ENCODE peak calls at places on chromosomes 6 and 20, in four cellular contexts. K, T, I and P are unnamed samples.

GRCh38 chr6:56699066-56699654 is 56.5 kb upstream of the DST start:
- DNase-seq in K (no peak), T (peak), I (peak), P (no peak)

GRCh38 chr6:13811627-13812358 is 2.6 kb downstream of the MCUR1 start:
- DNase-seq in K (no peak), T (no peak), I (no peak), P (no peak)

GRCh38 chr6:10837009-10837691 is 1.2 kb downstream of the MAK start:
- DNase-seq in K (no peak), T (peak), I (peak), P (no peak)

GRCh38 chr6:151632415-151632987 is 138.7 kb downstream of the CCDC170 start:
- DNase-seq in K (no peak), T (no peak), I (no peak), P (no peak)

GRCh38 chr6:7080311-7080710 is 27.4 kb upstream of the RREB1 start:
- DNase-seq in K (no peak), T (no peak), I (no peak), P (no peak)

GRCh38 chr6:105449756-105450390 is 47.0 kb upstream of the PREP start:
- DNase-seq in K (no peak), T (no peak), I (no peak), P (peak)

GRCh38 chr6:15504040-15504491 is 158.8 kb downstream of the DTNBP1 start:
- DNase-seq in K (no peak), T (no peak), I (no peak), P (no peak)

GRCh38 chr6:30399390-30400058 is 54.6 kb downstream of the RPP21 start:
- DNase-seq in K (no peak), T (no peak), I (peak), P (no peak)

GRCh38 chr6:160035241-160035640 is 66.4 kb downstream of the IGF2R start:
- DNase-seq in K (no peak), T (no peak), I (no peak), P (no peak)

GRCh38 chr6:109379706-109380105 is 2.6 kb downstream of the CD164 start:
- DNase-seq in K (no peak), T (peak), I (peak), P (peak)

GRCh38 chr6:108350528-108350927 is 55.7 kb downstream of the AFG1L start:
- DNase-seq in K (no peak), T (no peak), I (no peak), P (no peak)

GRCh38 chr6:111605100-111605748 is 454 bp downstream of the TRAF3IP2 start:
- DNase-seq in K (peak), T (peak), I (peak), P (peak)

GRCh38 chr6:33156561-33156960 is 35.7 kb downstream of the COL11A2 start:
- DNase-seq in K (no peak), T (no peak), I (no peak), P (no peak)

GRCh38 chr6:329888-330691 is 37.8 kb downstream of the DUSP22 start:
- DNase-seq in K (no peak), T (no peak), I (no peak), P (no peak)

GRCh38 chr20:51494241-51495110 is 48.0 kb downstream of the NFATC2 start:
- DNase-seq in K (no peak), T (no peak), I (no peak), P (no peak)

GRCh38 chr6:51398064-51398740 is 579.5 kb downstream of the TFAP2B start:
- DNase-seq in K (no peak), T (no peak), I (no peak), P (no peak)

GRCh38 chr6:47042238-47042843 is at the start of gene ADGRF1:
- DNase-seq in K (no peak), T (no peak), I (no peak), P (peak)

GRCh38 chr20:388034-388994 is 7.8 kb downstream of the TRIB3 start:
- DNase-seq in K (no peak), T (no peak), I (no peak), P (no peak)

GRCh38 chr6:160750276-160750689 is 48.2 kb downstream of the PLG start:
- DNase-seq in K (no peak), T (no peak), I (no peak), P (peak)

GRCh38 chr6:157123245-157123644 is 200.1 kb downstream of the TMEM242 start:
- DNase-seq in K (no peak), T (no peak), I (no peak), P (no peak)

GRCh38 chr6:32126880-32127279 is 1.2 kb downstream of the ATF6B start:
- DNase-seq in K (no peak), T (no peak), I (no peak), P (no peak)

GRCh38 chr6:138028893-138029292 is 78.3 kb downstream of the PERP start:
- DNase-seq in K (no peak), T (no peak), I (no peak), P (no peak)

GRCh38 chr6:157491571-157492232 is 110.7 kb downstream of the ZDHHC14 start:
- DNase-seq in K (no peak), T (no peak), I (no peak), P (no peak)

GRCh38 chr20:5080384-5080877 is 39.3 kb downstream of the PCNA start:
- DNase-seq in K (no peak), T (peak), I (peak), P (peak)

GRCh38 chr20:58640446-58640845 is 10.6 kb upstream of the STX16 start:
- DNase-seq in K (no peak), T (no peak), I (peak), P (peak)

GRCh38 chr20:60086936-60087562 is 128.8 kb downstream of the CDH26 start:
- DNase-seq in K (no peak), T (no peak), I (no peak), P (peak)

GRCh38 chr6:21767891-21768659 is 174.5 kb downstream of the SOX4 start:
- DNase-seq in K (no peak), T (peak), I (peak), P (no peak)

GRCh38 chr20:19945732-19946670 is 71.2 kb upstream of the NAA20 start:
- DNase-seq in K (no peak), T (no peak), I (no peak), P (peak)

GRCh38 chr20:41978246-41978790 is 360.1 kb upstream of the CHD6 start:
- DNase-seq in K (no peak), T (no peak), I (no peak), P (no peak)

GRCh38 chr20:34042286-34042685 is 48.6 kb downstream of the RALY start:
- DNase-seq in K (no peak), T (no peak), I (no peak), P (no peak)

GRCh38 chr20:15637971-15638754 is 935.1 kb downstream of the KIF16B start:
- DNase-seq in K (no peak), T (no peak), I (no peak), P (no peak)